ENCODE peak calls at places on chromosomes 1 and 21, in eight cellular contexts. X is endodermal cell, R is lower leg skin, N is tibial artery, Y is right lobe of liver, O is OCI-LY7, D is epithelial cell of proximal tubule, E is fibroblast of the aortic adventitia. V is an unnamed sample.

GRCh38 chr1:101652476-101652875 is 344.2 kb downstream of the OLFM3 start:
- DNase-seq in O (no peak), E (no peak), D (no peak), Y (no peak), R (no peak), N (no peak), X (no peak), V (no peak)

GRCh38 chr1:243499248-243499647 is 243.4 kb downstream of the SDCCAG8 start:
- DNase-seq in X (no peak), Y (no peak), D (no peak), N (no peak), O (no peak), R (no peak), E (no peak), V (no peak)

GRCh38 chr1:226364129-226364899 is 43.6 kb downstream of the PARP1 start:
- DNase-seq in X (no peak), E (no peak), O (no peak), Y (no peak), R (no peak), D (no peak), N (no peak), V (peak)

GRCh38 chr1:16420719-16421118 is 16.5 kb downstream of the SPATA21 start:
- DNase-seq in Y (no peak), O (peak), D (no peak), X (no peak), E (no peak), R (no peak), N (no peak), V (no peak)

GRCh38 chr1:96722161-96722908 is 751 bp downstream of the PTBP2 start:
- DNase-seq in N (peak), D (no peak), X (peak), E (peak), R (peak), O (peak), Y (peak), V (peak)

GRCh38 chr21:14883351-14883750 is 181.4 kb downstream of the NRIP1 start:
- DNase-seq in R (no peak), X (no peak), D (no peak), E (no peak), O (no peak), N (no peak), Y (no peak), V (no peak)

GRCh38 chr1:185155600-185156320 is 993 bp downstream of the TRMT1L start:
- DNase-seq in D (peak), E (peak), Y (no peak), R (no peak), O (peak), X (no peak), N (no peak), V (no peak)

GRCh38 chr1:235102993-235103411 is 25.6 kb downstream of the TOMM20 start:
- DNase-seq in N (no peak), X (peak), Y (no peak), E (no peak), D (no peak), R (no peak), O (no peak), V (no peak)

GRCh38 chr21:37742532-37742931 is 173.7 kb downstream of the KCNJ6 start:
- DNase-seq in E (peak), Y (no peak), O (peak), X (no peak), D (no peak), R (no peak), N (no peak), V (no peak)

GRCh38 chr1:220990417-220991337 is 111.4 kb downstream of the HLX start:
- DNase-seq in O (no peak), N (no peak), Y (no peak), D (peak), R (no peak), E (peak), X (no peak), V (no peak)
- TF ChIP-seq CTCF in O (no peak), N (no peak), Y (no peak), D (peak), R (no peak), E (no peak), X (peak), V (no peak)

GRCh38 chr1:40243371-40243770 is 4.4 kb upstream of the TMCO2 start:
- DNase-seq in Y (no peak), E (peak), X (no peak), D (no peak), N (no peak), O (no peak), R (no peak), V (no peak)

GRCh38 chr1:40241372-40241771 is 6.4 kb upstream of the TMCO2 start:
- DNase-seq in E (no peak), N (no peak), O (no peak), R (no peak), D (no peak), Y (no peak), X (no peak), V (no peak)

GRCh38 chr1:40240390-40240789 is 7.3 kb upstream of the TMCO2 start:
- DNase-seq in R (no peak), E (no peak), Y (no peak), O (no peak), N (no peak), X (no peak), D (no peak), V (no peak)

GRCh38 chr1:40247655-40248054 is at the start of gene TMCO2:
- DNase-seq in D (no peak), E (no peak), O (no peak), N (no peak), X (no peak), R (no peak), Y (no peak), V (no peak)

GRCh38 chr1:40244138-40244744 is 3.5 kb upstream of the TMCO2 start:
- DNase-seq in E (no peak), X (no peak), O (no peak), R (no peak), Y (no peak), D (no peak), N (no peak), V (no peak)
- H3K4me3 ChIP-seq in E (no peak), X (no peak), O (no peak), R (no peak), Y (no peak), D (no peak), N (no peak), V (no peak)

DNA sequence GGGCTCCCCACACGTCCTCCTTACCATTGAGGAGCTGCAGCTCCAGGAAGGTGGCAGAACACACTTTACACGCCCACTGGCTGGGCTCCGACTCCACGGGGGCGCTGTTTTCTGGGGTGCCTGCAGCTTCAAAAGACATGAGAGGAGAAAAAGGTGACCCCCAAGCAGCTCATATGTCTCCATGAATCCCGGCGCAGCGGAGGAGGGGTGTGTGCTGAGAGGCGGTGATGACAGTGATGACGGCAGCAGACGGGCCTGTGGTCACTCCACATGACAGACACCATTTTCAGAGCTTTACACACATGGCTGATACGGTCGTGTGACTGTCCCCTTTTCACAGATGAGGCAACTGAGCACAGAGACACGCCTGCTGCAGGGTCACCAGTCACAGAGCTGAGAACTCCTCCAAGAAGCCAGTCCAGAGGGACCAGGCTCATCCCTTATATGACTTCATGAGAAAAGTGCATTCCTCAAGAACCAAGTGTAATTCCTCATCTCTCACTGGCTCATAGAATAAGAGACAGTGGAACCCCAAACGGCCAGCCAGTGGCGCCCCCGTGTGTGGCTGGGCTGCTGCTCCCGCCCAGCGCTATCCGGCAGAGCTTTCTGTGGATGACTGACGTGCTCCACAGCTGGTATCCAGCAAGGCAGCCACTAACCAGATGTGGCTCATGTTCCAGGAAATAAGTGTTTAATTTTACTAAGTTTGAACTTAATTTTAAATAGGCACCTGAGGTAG is 31.9 kb downstream of the PRDM15 start:
- DNase-seq in O (no peak), D (no peak), E (no peak), X (peak), N (no peak), Y (no peak), R (no peak), V (no peak)
- TF ChIP-seq CTCF in O (no peak), D (no peak), E (no peak), X (peak), N (no peak), Y (no peak), R (no peak), V (no peak)

DNA sequence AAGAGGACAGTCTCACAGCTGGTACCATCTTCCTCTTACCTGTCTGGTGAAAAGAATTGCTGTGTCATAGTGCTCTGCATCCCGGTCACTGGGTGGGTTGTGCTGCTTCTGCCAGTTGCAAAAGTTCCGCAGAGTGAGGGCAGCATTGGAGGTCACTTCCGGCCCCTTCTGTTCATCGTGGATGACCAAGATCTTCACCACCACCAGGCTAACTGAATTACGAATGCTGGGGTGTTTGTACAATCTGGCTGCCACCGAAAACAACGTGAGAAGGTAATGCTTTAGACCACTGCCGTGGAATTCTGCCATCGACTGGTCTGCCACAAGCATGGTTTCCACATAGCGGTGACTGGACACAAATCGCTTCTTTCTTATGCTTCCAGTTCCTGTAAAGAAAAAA is 2.9 kb downstream of the ADAMTS1 start:
- DNase-seq in D (no peak), R (no peak), X (no peak), O (no peak), N (no peak), E (peak), Y (no peak), V (no peak)
- H3K4me3 ChIP-seq in D (peak), R (no peak), X (peak), O (no peak), N (peak), E (peak), Y (peak), V (peak)

DNA sequence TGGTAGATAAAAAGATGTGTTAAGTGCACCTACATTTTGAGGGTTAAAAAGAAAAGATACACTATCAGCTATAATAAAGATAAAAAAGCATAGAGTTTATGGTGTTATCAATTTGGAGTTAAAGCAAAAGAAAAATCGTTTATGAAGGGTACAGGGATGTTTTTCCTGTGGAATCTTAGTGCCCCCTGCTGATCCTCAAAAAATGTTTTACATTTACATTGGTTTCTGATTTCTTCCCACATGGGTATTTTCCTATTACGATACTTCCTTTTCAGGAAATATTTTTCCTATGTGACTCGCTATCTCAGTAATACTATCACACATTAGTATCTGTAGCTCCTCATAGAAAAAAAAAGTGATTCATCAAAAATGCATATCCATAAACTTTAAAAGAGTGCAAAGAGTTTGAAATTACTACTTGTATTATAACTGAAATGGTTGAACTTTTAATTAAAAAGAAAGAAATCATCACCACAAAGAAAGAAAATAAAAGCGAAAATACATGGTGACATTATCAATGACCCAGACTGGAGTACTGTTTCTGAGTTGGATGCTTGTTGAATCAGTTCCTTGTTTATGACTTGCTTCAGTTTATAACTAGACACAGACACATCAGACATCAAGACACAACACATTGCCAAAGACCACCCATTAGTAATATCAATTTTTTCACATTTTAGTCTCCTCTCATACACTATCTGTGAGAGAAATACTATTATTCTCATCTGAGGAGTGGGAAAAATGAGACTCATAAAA is 293.2 kb downstream of the MRPL39 start:
- DNase-seq in O (no peak), Y (no peak), R (no peak), E (peak), D (no peak), X (no peak), N (no peak), V (no peak)
- TF ChIP-seq CTCF in O (peak), Y (no peak), R (no peak), E (peak), D (peak), X (peak), N (no peak), V (no peak)

DNA sequence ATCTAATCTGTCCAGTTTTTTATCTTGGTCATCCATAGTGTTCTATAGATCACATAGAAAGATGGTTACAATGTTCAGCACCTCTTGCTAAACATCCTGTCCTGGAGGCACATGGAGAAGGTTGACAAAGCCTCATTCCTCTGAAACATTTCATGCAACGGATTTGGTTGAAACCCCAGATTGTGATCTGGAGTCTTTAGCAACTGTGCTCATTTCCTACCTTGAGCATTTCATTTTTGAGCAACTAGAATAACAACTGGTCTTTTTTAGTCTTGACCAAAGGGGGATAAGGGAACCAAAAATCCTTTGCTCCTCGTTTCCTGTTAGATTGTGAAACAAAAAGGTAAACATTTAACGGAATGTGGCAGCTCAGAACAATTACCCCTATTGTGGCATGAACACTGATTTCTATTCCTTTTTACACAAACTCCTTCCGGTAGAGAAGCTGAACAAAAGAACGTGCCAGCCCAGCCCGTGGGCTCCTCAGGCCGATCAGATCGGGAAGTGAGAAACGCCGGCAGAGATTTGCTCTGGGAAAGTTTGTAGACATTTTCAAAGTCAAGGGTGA is 94.7 kb upstream of the ERRFI1 start:
- DNase-seq in E (peak), Y (no peak), D (no peak), X (no peak), O (no peak), R (no peak), N (peak), V (no peak)
- H3K4me3 ChIP-seq in E (no peak), Y (no peak), D (no peak), X (no peak), O (no peak), R (no peak), N (no peak), V (no peak)

DNA sequence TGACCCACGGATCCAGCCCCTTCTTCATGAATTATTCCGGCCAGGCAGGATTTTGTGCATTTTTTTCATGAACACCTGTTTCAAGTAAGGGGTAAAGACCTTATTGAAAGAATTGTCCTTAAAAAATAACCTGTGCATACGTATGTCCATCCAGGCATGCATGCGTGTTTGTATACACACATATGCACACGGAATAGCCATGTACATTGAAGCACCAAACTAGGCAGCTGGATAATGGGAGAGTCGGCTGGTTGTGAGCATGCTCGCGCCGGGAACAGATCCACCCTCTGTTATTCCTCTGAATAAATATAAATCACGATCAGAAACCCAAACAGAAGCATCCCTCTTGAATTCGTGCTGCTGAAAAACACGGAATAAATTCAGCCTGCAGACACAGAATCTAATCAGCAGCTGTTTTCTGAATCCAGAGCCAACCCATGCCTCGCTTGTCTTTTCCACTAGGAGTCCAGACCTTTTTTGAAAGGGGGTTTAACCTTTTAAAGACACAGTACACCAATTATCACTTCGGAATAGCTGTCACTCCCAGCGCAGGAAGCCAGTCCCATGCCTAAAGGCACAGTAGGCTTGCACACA is at the start of gene HIVEP3:
- DNase-seq in O (no peak), R (no peak), D (no peak), X (no peak), E (peak), Y (no peak), N (no peak), V (no peak)
- TF ChIP-seq CTCF in O (no peak), R (no peak), D (peak), X (peak), E (peak), Y (no peak), N (no peak), V (peak)